ENCODE peak calls at places on chromosomes 13 and 19, in six cellular contexts. W, B, G, R, E and C are unnamed samples.

GRCh38 chr19:55674459-55674840 is 576 bp upstream of the EPN1 start:
- DNase-seq in W (no peak), B (no peak), G (no peak), R (no peak), E (no peak), C (no peak)

GRCh38 chr13:44879452-44880058 is 109.7 kb downstream of the NUFIP1 start:
- DNase-seq in W (no peak), B (no peak), G (peak), R (peak), E (peak), C (peak)

GRCh38 chr13:25973576-25973975 is 78.2 kb downstream of the SHISA2 start:
- DNase-seq in W (no peak), B (no peak), G (no peak), R (no peak), E (no peak), C (no peak)

GRCh38 chr19:30001794-30002193 is 59.8 kb downstream of the URI1 start:
- DNase-seq in W (no peak), B (peak), G (no peak), R (no peak), E (no peak), C (no peak)

GRCh38 chr13:45105895-45106294 is 14.4 kb upstream of the GTF2F2 start:
- DNase-seq in W (no peak), B (no peak), G (no peak), R (no peak), E (no peak), C (no peak)

GRCh38 chr19:39430675-39431593 is 4.8 kb downstream of the RPS16 start:
- DNase-seq in W (peak), B (peak), G (peak), R (no peak), E (no peak), C (peak)

GRCh38 chr13:97631158-97631557 is 197.2 kb downstream of the RAP2A start:
- DNase-seq in W (peak), B (no peak), G (no peak), R (no peak), E (no peak), C (no peak)

GRCh38 chr13:27968316-27969072 is 621 bp downstream of the CDX2 start:
- DNase-seq in W (peak), B (no peak), G (no peak), R (peak), E (no peak), C (no peak)

GRCh38 chr13:73210218-73210883 is 151.5 kb downstream of the KLF5 start:
- DNase-seq in W (no peak), B (no peak), G (peak), R (no peak), E (no peak), C (peak)

GRCh38 chr13:30373727-30374126 is 48.6 kb upstream of the UBE2L5 start:
- DNase-seq in W (no peak), B (no peak), G (no peak), R (no peak), E (peak), C (no peak)

GRCh38 chr19:38658462-38659306 is 11.2 kb downstream of the ACTN4 start:
- DNase-seq in W (no peak), B (no peak), G (peak), R (no peak), E (no peak), C (peak)

GRCh38 chr19:16400911-16401675 is 70.7 kb downstream of the EPS15L1 start:
- DNase-seq in W (no peak), B (no peak), G (no peak), R (no peak), E (no peak), C (no peak)

GRCh38 chr19:30266687-30267086 is 105.5 kb upstream of the ZNF536 start:
- DNase-seq in W (no peak), B (no peak), G (no peak), R (no peak), E (no peak), C (no peak)

GRCh38 chr19:50768289-50768688 is 2.0 kb upstream of the GPR32 start:
- DNase-seq in W (no peak), B (no peak), G (no peak), R (no peak), E (no peak), C (no peak)

GRCh38 chr13:92808007-92808406 is 418.6 kb upstream of the GPC6 start:
- DNase-seq in W (no peak), B (no peak), G (no peak), R (no peak), E (no peak), C (no peak)

GRCh38 chr13:110398564-110399507 is 91.8 kb downstream of the COL4A2 start:
- DNase-seq in W (no peak), B (no peak), G (no peak), R (no peak), E (no peak), C (no peak)

GRCh38 chr13:34357435-34358232 is 539.7 kb downstream of the RFC3 start:
- DNase-seq in W (no peak), B (no peak), G (no peak), R (no peak), E (no peak), C (no peak)

GRCh38 chr13:25725104-25725503 is 326.7 kb downstream of the SHISA2 start:
- DNase-seq in W (no peak), B (no peak), G (no peak), R (no peak), E (no peak), C (no peak)

GRCh38 chr13:43830481-43830873 is 43.7 kb upstream of the ENOX1 start:
- DNase-seq in W (no peak), B (no peak), G (no peak), R (no peak), E (no peak), C (no peak)

GRCh38 chr13:90308249-90308648 is 1039.2 kb upstream of the MIR17HG start:
- DNase-seq in W (no peak), B (no peak), G (no peak), R (no peak), E (no peak), C (no peak)

GRCh38 chr19:52442179-52442578 is 11.2 kb upstream of the ZNF578 start:
- DNase-seq in W (no peak), B (no peak), G (no peak), R (no peak), E (no peak), C (no peak)

GRCh38 chr13:105806335-105806920 is 729.0 kb downstream of the EFNB2 start:
- DNase-seq in W (no peak), B (no peak), G (no peak), R (no peak), E (no peak), C (no peak)

GRCh38 chr19:54002495-54003315 is 11.3 kb downstream of the CACNG6 start:
- DNase-seq in W (no peak), B (no peak), G (no peak), R (no peak), E (no peak), C (no peak)

GRCh38 chr19:54388001-54388802 is 23.5 kb upstream of the LAIR1 start:
- DNase-seq in W (no peak), B (no peak), G (no peak), R (no peak), E (no peak), C (no peak)

GRCh38 chr19:917323-918151 is at the start of gene KISS1R:
- DNase-seq in W (peak), B (peak), G (no peak), R (peak), E (no peak), C (no peak)

GRCh38 chr19:676343-677105 is at the start of gene FSTL3:
- DNase-seq in W (no peak), B (no peak), G (no peak), R (no peak), E (no peak), C (peak)

GRCh38 chr13:98333481-98333880 is 156.4 kb upstream of the RNF113B start:
- DNase-seq in W (no peak), B (no peak), G (no peak), R (no peak), E (no peak), C (no peak)

GRCh38 chr13:101942038-101942437 is 459.8 kb downstream of the FGF14 start:
- DNase-seq in W (no peak), B (no peak), G (no peak), R (peak), E (no peak), C (peak)

GRCh38 chr13:35840991-35841604 is 290.1 kb downstream of the DCLK1 start:
- DNase-seq in W (no peak), B (no peak), G (no peak), R (no peak), E (no peak), C (no peak)
- TF ChIP-seq JUND in W (no peak), B (no peak), G (no peak), R (no peak), E (no peak), C (no peak)

GRCh38 chr19:13984875-13985741 is 21.0 kb downstream of the RFX1 start:
- DNase-seq in W (no peak), B (no peak), G (no peak), R (no peak), E (no peak), C (no peak)

GRCh38 chr19:13984186-13984585 is 21.9 kb downstream of the RFX1 start:
- DNase-seq in W (no peak), B (no peak), G (no peak), R (peak), E (no peak), C (no peak)

GRCh38 chr19:13985771-13986347 is 20.3 kb downstream of the RFX1 start:
- DNase-seq in W (no peak), B (no peak), G (no peak), R (no peak), E (no peak), C (no peak)

GRCh38 chr19:13987101-13987890 is 18.8 kb downstream of the RFX1 start:
- DNase-seq in W (no peak), B (no peak), G (no peak), R (peak), E (no peak), C (no peak)

GRCh38 chr19:13986348-13986904 is 19.7 kb downstream of the RFX1 start:
- DNase-seq in W (peak), B (no peak), G (no peak), R (peak), E (peak), C (no peak)
- TF ChIP-seq JUND in W (peak), B (no peak), G (no peak), R (no peak), E (peak), C (no peak)

GRCh38 chr19:48833977-48834376 is 2.3 kb downstream of the HSD17B14 start:
- DNase-seq in W (no peak), B (no peak), G (no peak), R (no peak), E (no peak), C (no peak)
- TF ChIP-seq JUND in W (no peak), B (no peak), G (no peak), R (no peak), E (no peak), C (no peak)

GRCh38 chr13:24618219-24618955 is 61.8 kb upstream of the ATP12A start:
- DNase-seq in W (no peak), B (no peak), G (no peak), R (no peak), E (peak), C (no peak)
- TF ChIP-seq JUND in W (no peak), B (no peak), G (no peak), R (no peak), E (no peak), C (no peak)

GRCh38 chr13:76470991-76471390 is 415.2 kb downstream of the KCTD12 start:
- DNase-seq in W (no peak), B (no peak), G (no peak), R (no peak), E (no peak), C (no peak)

GRCh38 chr13:76474356-76474755 is 411.8 kb downstream of the KCTD12 start:
- DNase-seq in W (no peak), B (no peak), G (no peak), R (no peak), E (no peak), C (no peak)

GRCh38 chr13:76473552-76474134 is 412.6 kb downstream of the KCTD12 start:
- DNase-seq in W (peak), B (peak), G (peak), R (peak), E (peak), C (peak)

GRCh38 chr13:76472916-76473315 is 413.3 kb downstream of the KCTD12 start:
- DNase-seq in W (no peak), B (no peak), G (no peak), R (no peak), E (no peak), C (no peak)

DNA sequence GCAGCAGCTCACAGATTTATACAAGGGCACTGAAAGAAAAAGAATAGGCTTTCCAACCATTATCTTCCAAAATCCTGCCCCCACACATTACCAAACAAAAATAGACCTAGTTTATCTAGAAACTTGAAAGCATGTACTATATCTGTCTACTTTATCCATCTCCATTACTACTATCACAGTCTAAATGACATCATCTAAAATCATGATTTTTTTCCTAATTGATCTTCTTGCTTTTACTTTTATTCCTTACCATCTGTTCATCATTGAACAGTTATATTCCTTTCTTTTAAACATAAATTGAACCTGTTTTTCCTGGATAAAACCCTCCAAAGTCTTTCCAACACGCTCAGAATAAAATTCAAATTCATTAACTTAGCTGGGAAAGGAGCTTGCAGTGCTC is 414.7 kb downstream of the KCTD12 start:
- DNase-seq in W (no peak), B (no peak), G (no peak), R (no peak), E (no peak), C (no peak)
- TF ChIP-seq JUND in W (no peak), B (no peak), G (no peak), R (no peak), E (no peak), C (no peak)

GRCh38 chr19:3125900-3126524 is 9.8 kb upstream of the GNA15 start:
- DNase-seq in W (peak), B (peak), G (peak), R (peak), E (no peak), C (peak)
- TF ChIP-seq JUND in W (peak), B (no peak), G (no peak), R (no peak), E (no peak), C (no peak)

DNA sequence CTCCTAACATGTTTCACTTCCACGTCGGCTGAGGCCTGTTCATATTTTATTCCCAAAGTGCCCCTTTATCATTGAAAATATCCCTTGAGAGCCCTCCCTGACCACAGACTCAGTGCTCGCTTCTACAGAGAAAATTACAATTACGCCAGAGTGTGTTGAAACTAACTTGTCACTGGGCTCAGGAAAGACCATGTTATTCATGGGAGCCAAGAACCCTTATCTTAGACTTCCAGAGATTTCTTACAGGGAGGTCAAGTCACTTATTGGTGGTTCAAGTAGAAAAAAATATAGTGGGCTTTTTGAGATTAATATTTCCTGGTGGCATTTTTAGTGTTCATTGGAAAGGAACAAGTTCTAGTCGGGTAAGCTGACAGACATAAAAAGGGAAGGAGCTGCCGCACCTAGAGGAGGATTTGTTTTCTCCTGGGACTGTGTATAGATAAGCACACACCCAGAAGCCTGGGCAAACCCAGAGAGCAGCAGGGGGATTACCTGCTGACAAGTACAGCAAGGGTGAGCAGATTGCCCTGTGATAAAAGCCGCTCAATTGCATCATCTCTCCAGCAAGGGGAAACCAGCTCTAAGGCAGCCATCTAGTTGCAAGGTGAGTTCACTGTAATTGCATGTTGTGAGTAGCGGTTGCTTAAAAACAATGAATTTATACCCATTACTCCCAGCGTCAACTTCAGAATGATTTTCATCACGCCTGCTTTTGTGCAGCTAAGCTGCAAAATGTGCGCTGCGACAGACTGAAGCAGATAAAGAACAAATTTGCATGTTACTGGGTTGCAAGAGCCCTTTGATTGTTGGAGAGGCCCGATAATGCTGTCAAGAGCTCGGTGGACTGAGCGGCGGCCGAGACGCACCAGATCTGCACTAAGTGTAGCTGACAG is 46.2 kb downstream of the DCT start:
- DNase-seq in W (peak), B (peak), G (no peak), R (no peak), E (no peak), C (no peak)
- TF ChIP-seq JUND in W (peak), B (peak), G (no peak), R (no peak), E (no peak), C (no peak)